ENCODE peak calls at places on chromosomes 2 and 18, in eight cellular contexts. One of them, this sample, is unnamed.

GRCh38 chr2:190214434-190215194 is 105.0 kb downstream of the HIBCH start:
- DNase-seq in HepG2: no peak
- DNase-seq in NCI-H1436: no peak
- DNase-seq in keratinocyte: no peak
- DNase-seq in CD8-positive, alpha-beta memory T cell: no peak
- DNase-seq in naive thymus-derived CD8-positive, alpha-beta T cell: no peak
- DNase-seq in epithelial cell of esophagus: no peak
- DNase-seq in Right ventricle myocardium inferior: no peak
- DNase-seq in this sample: no peak

GRCh38 chr2:102399499-102400141 is 23.3 kb upstream of the IL18RAP start:
- DNase-seq in HepG2: no peak
- DNase-seq in NCI-H1436: no peak
- DNase-seq in keratinocyte: no peak
- DNase-seq in CD8-positive, alpha-beta memory T cell: no peak
- DNase-seq in naive thymus-derived CD8-positive, alpha-beta T cell: no peak
- DNase-seq in epithelial cell of esophagus: no peak
- DNase-seq in Right ventricle myocardium inferior: no peak
- DNase-seq in this sample: no peak

GRCh38 chr2:177830881-177831386 is 241.6 kb downstream of the PDE11A start:
- DNase-seq in HepG2: no peak
- DNase-seq in NCI-H1436: peak; percentile 31
- DNase-seq in keratinocyte: no peak
- DNase-seq in CD8-positive, alpha-beta memory T cell: no peak
- DNase-seq in naive thymus-derived CD8-positive, alpha-beta T cell: no peak
- DNase-seq in epithelial cell of esophagus: no peak
- DNase-seq in Right ventricle myocardium inferior: no peak
- DNase-seq in this sample: peak; percentile 14

GRCh38 chr18:50143891-50144290 is 51.1 kb downstream of the MYO5B start:
- DNase-seq in HepG2: peak; percentile 34
- DNase-seq in NCI-H1436: no peak
- DNase-seq in keratinocyte: peak; percentile 23
- DNase-seq in CD8-positive, alpha-beta memory T cell: no peak
- DNase-seq in naive thymus-derived CD8-positive, alpha-beta T cell: no peak
- DNase-seq in epithelial cell of esophagus: peak; percentile 96
- DNase-seq in Right ventricle myocardium inferior: no peak
- DNase-seq in this sample: no peak

GRCh38 chr2:119174216-119174992 is 15.9 kb upstream of the C1QL2 start:
- DNase-seq in HepG2: peak; percentile 37
- DNase-seq in NCI-H1436: peak; percentile 55
- DNase-seq in keratinocyte: no peak
- DNase-seq in CD8-positive, alpha-beta memory T cell: peak; percentile 17
- DNase-seq in naive thymus-derived CD8-positive, alpha-beta T cell: peak; percentile 59
- DNase-seq in epithelial cell of esophagus: peak; percentile 56
- DNase-seq in Right ventricle myocardium inferior: no peak
- DNase-seq in this sample: peak; percentile 42

GRCh38 chr2:174341995-174342571 is 7.3 kb downstream of the SP9 start:
- DNase-seq in HepG2: no peak
- DNase-seq in NCI-H1436: no peak
- DNase-seq in keratinocyte: no peak
- DNase-seq in CD8-positive, alpha-beta memory T cell: no peak
- DNase-seq in naive thymus-derived CD8-positive, alpha-beta T cell: no peak
- DNase-seq in epithelial cell of esophagus: no peak
- DNase-seq in Right ventricle myocardium inferior: no peak
- DNase-seq in this sample: no peak

GRCh38 chr2:46270384-46270783 is 26.8 kb upstream of the EPAS1 start:
- DNase-seq in HepG2: no peak
- DNase-seq in NCI-H1436: no peak
- DNase-seq in keratinocyte: no peak
- DNase-seq in CD8-positive, alpha-beta memory T cell: no peak
- DNase-seq in naive thymus-derived CD8-positive, alpha-beta T cell: no peak
- DNase-seq in epithelial cell of esophagus: peak; percentile 27
- DNase-seq in Right ventricle myocardium inferior: no peak
- DNase-seq in this sample: peak; percentile 20

GRCh38 chr2:12412898-12413305 is 303.8 kb upstream of the TRIB2 start:
- DNase-seq in HepG2: no peak
- DNase-seq in NCI-H1436: no peak
- DNase-seq in keratinocyte: no peak
- DNase-seq in CD8-positive, alpha-beta memory T cell: no peak
- DNase-seq in naive thymus-derived CD8-positive, alpha-beta T cell: no peak
- DNase-seq in epithelial cell of esophagus: no peak
- DNase-seq in Right ventricle myocardium inferior: no peak
- DNase-seq in this sample: no peak

GRCh38 chr2:68853035-68853434 is 18.2 kb downstream of the BMP10 start:
- DNase-seq in HepG2: no peak
- DNase-seq in NCI-H1436: no peak
- DNase-seq in keratinocyte: no peak
- DNase-seq in CD8-positive, alpha-beta memory T cell: no peak
- DNase-seq in naive thymus-derived CD8-positive, alpha-beta T cell: no peak
- DNase-seq in epithelial cell of esophagus: peak; percentile 39
- DNase-seq in Right ventricle myocardium inferior: no peak
- DNase-seq in this sample: peak; percentile 66

GRCh38 chr2:207189040-207189439 is 23.3 kb upstream of the KLF7 start:
- DNase-seq in HepG2: no peak
- DNase-seq in NCI-H1436: no peak
- DNase-seq in keratinocyte: no peak
- DNase-seq in CD8-positive, alpha-beta memory T cell: no peak
- DNase-seq in naive thymus-derived CD8-positive, alpha-beta T cell: no peak
- DNase-seq in epithelial cell of esophagus: no peak
- DNase-seq in Right ventricle myocardium inferior: no peak
- DNase-seq in this sample: no peak

GRCh38 chr18:2881088-2881487 is 34.3 kb downstream of the EMILIN2 start:
- DNase-seq in HepG2: no peak
- DNase-seq in NCI-H1436: no peak
- DNase-seq in keratinocyte: no peak
- DNase-seq in CD8-positive, alpha-beta memory T cell: no peak
- DNase-seq in naive thymus-derived CD8-positive, alpha-beta T cell: no peak
- DNase-seq in epithelial cell of esophagus: no peak
- DNase-seq in Right ventricle myocardium inferior: no peak
- DNase-seq in this sample: no peak

GRCh38 chr2:241314181-241314932 is 1.1 kb downstream of the HDLBP start:
- DNase-seq in HepG2: peak; percentile 62
- DNase-seq in NCI-H1436: no peak
- DNase-seq in keratinocyte: no peak
- DNase-seq in CD8-positive, alpha-beta memory T cell: no peak
- DNase-seq in naive thymus-derived CD8-positive, alpha-beta T cell: no peak
- DNase-seq in epithelial cell of esophagus: peak; percentile 38
- DNase-seq in Right ventricle myocardium inferior: no peak
- DNase-seq in this sample: peak; percentile 92

GRCh38 chr2:212794471-212794870 is 255.9 kb upstream of the ERBB4 start:
- DNase-seq in HepG2: no peak
- DNase-seq in NCI-H1436: no peak
- DNase-seq in keratinocyte: no peak
- DNase-seq in CD8-positive, alpha-beta memory T cell: no peak
- DNase-seq in naive thymus-derived CD8-positive, alpha-beta T cell: no peak
- DNase-seq in epithelial cell of esophagus: peak; percentile 7
- DNase-seq in Right ventricle myocardium inferior: no peak
- DNase-seq in this sample: no peak

GRCh38 chr2:221761260-221761659 is 189.2 kb upstream of the EPHA4 start:
- DNase-seq in HepG2: no peak
- DNase-seq in NCI-H1436: no peak
- DNase-seq in keratinocyte: no peak
- DNase-seq in CD8-positive, alpha-beta memory T cell: no peak
- DNase-seq in naive thymus-derived CD8-positive, alpha-beta T cell: no peak
- DNase-seq in epithelial cell of esophagus: no peak
- DNase-seq in Right ventricle myocardium inferior: no peak
- DNase-seq in this sample: no peak

GRCh38 chr2:85549826-85550225 is 10.9 kb downstream of the MAT2A start:
- DNase-seq in HepG2: no peak
- DNase-seq in NCI-H1436: no peak
- DNase-seq in keratinocyte: no peak
- DNase-seq in CD8-positive, alpha-beta memory T cell: no peak
- DNase-seq in naive thymus-derived CD8-positive, alpha-beta T cell: no peak
- DNase-seq in epithelial cell of esophagus: peak; percentile 44
- DNase-seq in Right ventricle myocardium inferior: no peak
- DNase-seq in this sample: peak; percentile 59

GRCh38 chr18:56702946-56703345 is 51.8 kb downstream of the WDR7 start:
- DNase-seq in HepG2: peak; percentile 24
- DNase-seq in NCI-H1436: peak; percentile 25
- DNase-seq in keratinocyte: no peak
- DNase-seq in CD8-positive, alpha-beta memory T cell: no peak
- DNase-seq in naive thymus-derived CD8-positive, alpha-beta T cell: no peak
- DNase-seq in epithelial cell of esophagus: peak; percentile 60
- DNase-seq in Right ventricle myocardium inferior: no peak
- DNase-seq in this sample: no peak

GRCh38 chr2:224668123-224668909 is 47.8 kb downstream of the CCDC195 start:
- DNase-seq in HepG2: no peak
- DNase-seq in NCI-H1436: no peak
- DNase-seq in keratinocyte: no peak
- DNase-seq in CD8-positive, alpha-beta memory T cell: no peak
- DNase-seq in naive thymus-derived CD8-positive, alpha-beta T cell: no peak
- DNase-seq in epithelial cell of esophagus: no peak
- DNase-seq in Right ventricle myocardium inferior: no peak
- DNase-seq in this sample: no peak

GRCh38 chr2:143692162-143692561 is 562.9 kb downstream of the ARHGAP15 start:
- DNase-seq in HepG2: no peak
- DNase-seq in NCI-H1436: no peak
- DNase-seq in keratinocyte: no peak
- DNase-seq in CD8-positive, alpha-beta memory T cell: no peak
- DNase-seq in naive thymus-derived CD8-positive, alpha-beta T cell: no peak
- DNase-seq in epithelial cell of esophagus: no peak
- DNase-seq in Right ventricle myocardium inferior: no peak
- DNase-seq in this sample: no peak

GRCh38 chr2:121360566-121361300 is 75.7 kb upstream of the TFCP2L1 start:
- DNase-seq in HepG2: no peak
- DNase-seq in NCI-H1436: no peak
- DNase-seq in keratinocyte: peak; percentile 48
- DNase-seq in CD8-positive, alpha-beta memory T cell: no peak
- DNase-seq in naive thymus-derived CD8-positive, alpha-beta T cell: no peak
- DNase-seq in epithelial cell of esophagus: peak; percentile 90
- DNase-seq in Right ventricle myocardium inferior: no peak
- DNase-seq in this sample: no peak

GRCh38 chr2:114160263-114161001 is 270.5 kb downstream of the ACTR3 start:
- DNase-seq in HepG2: peak; percentile 80
- DNase-seq in NCI-H1436: no peak
- DNase-seq in keratinocyte: no peak
- DNase-seq in CD8-positive, alpha-beta memory T cell: no peak
- DNase-seq in naive thymus-derived CD8-positive, alpha-beta T cell: no peak
- DNase-seq in epithelial cell of esophagus: no peak
- DNase-seq in Right ventricle myocardium inferior: no peak
- DNase-seq in this sample: no peak

GRCh38 chr2:81250270-81250669 is 945.7 kb upstream of the LRRTM1 start:
- DNase-seq in HepG2: no peak
- DNase-seq in NCI-H1436: no peak
- DNase-seq in keratinocyte: no peak
- DNase-seq in CD8-positive, alpha-beta memory T cell: no peak
- DNase-seq in naive thymus-derived CD8-positive, alpha-beta T cell: no peak
- DNase-seq in epithelial cell of esophagus: no peak
- DNase-seq in Right ventricle myocardium inferior: no peak
- DNase-seq in this sample: no peak

GRCh38 chr2:156434461-156435291 is 1.5 kb upstream of the GPD2 start:
- DNase-seq in HepG2: no peak
- DNase-seq in NCI-H1436: no peak
- DNase-seq in keratinocyte: no peak
- DNase-seq in CD8-positive, alpha-beta memory T cell: peak; percentile 2
- DNase-seq in naive thymus-derived CD8-positive, alpha-beta T cell: no peak
- DNase-seq in epithelial cell of esophagus: peak; percentile 29
- DNase-seq in Right ventricle myocardium inferior: no peak
- DNase-seq in this sample: peak; percentile 55

GRCh38 chr2:170716851-170717598 is 1.9 kb downstream of the SP5 start:
- DNase-seq in HepG2: peak; percentile 69
- DNase-seq in NCI-H1436: no peak
- DNase-seq in keratinocyte: no peak
- DNase-seq in CD8-positive, alpha-beta memory T cell: no peak
- DNase-seq in naive thymus-derived CD8-positive, alpha-beta T cell: peak; percentile 35
- DNase-seq in epithelial cell of esophagus: peak; percentile 41
- DNase-seq in Right ventricle myocardium inferior: no peak
- DNase-seq in this sample: no peak

GRCh38 chr2:37644191-37644590 is 27.3 kb downstream of the CDC42EP3 start:
- DNase-seq in HepG2: no peak
- DNase-seq in NCI-H1436: no peak
- DNase-seq in keratinocyte: no peak
- DNase-seq in CD8-positive, alpha-beta memory T cell: no peak
- DNase-seq in naive thymus-derived CD8-positive, alpha-beta T cell: no peak
- DNase-seq in epithelial cell of esophagus: no peak
- DNase-seq in Right ventricle myocardium inferior: no peak
- DNase-seq in this sample: no peak

GRCh38 chr2:121521359-121521758 is 9.3 kb upstream of the RNU4ATAC start:
- DNase-seq in HepG2: no peak
- DNase-seq in NCI-H1436: no peak
- DNase-seq in keratinocyte: no peak
- DNase-seq in CD8-positive, alpha-beta memory T cell: no peak
- DNase-seq in naive thymus-derived CD8-positive, alpha-beta T cell: no peak
- DNase-seq in epithelial cell of esophagus: no peak
- DNase-seq in Right ventricle myocardium inferior: no peak
- DNase-seq in this sample: no peak

GRCh38 chr18:57428221-57429150 is 6.7 kb upstream of the ONECUT2 start:
- DNase-seq in HepG2: no peak
- DNase-seq in NCI-H1436: no peak
- DNase-seq in keratinocyte: no peak
- DNase-seq in CD8-positive, alpha-beta memory T cell: no peak
- DNase-seq in naive thymus-derived CD8-positive, alpha-beta T cell: no peak
- DNase-seq in epithelial cell of esophagus: no peak
- DNase-seq in Right ventricle myocardium inferior: no peak
- DNase-seq in this sample: no peak

GRCh38 chr2:201644001-201644400 is 698 bp upstream of the TMEM237 start:
- DNase-seq in HepG2: no peak
- DNase-seq in NCI-H1436: no peak
- DNase-seq in keratinocyte: no peak
- DNase-seq in CD8-positive, alpha-beta memory T cell: no peak
- DNase-seq in naive thymus-derived CD8-positive, alpha-beta T cell: no peak
- DNase-seq in epithelial cell of esophagus: peak; percentile 16
- DNase-seq in Right ventricle myocardium inferior: no peak
- DNase-seq in this sample: no peak

GRCh38 chr2:217204358-217204757 is 344.5 kb upstream of the TNP1 start:
- DNase-seq in HepG2: no peak
- DNase-seq in NCI-H1436: no peak
- DNase-seq in keratinocyte: no peak
- DNase-seq in CD8-positive, alpha-beta memory T cell: no peak
- DNase-seq in naive thymus-derived CD8-positive, alpha-beta T cell: no peak
- DNase-seq in epithelial cell of esophagus: no peak
- DNase-seq in Right ventricle myocardium inferior: no peak
- DNase-seq in this sample: peak; percentile 23

GRCh38 chr18:26215247-26215970 is 10.8 kb upstream of the TAF4B start:
- DNase-seq in HepG2: no peak
- DNase-seq in NCI-H1436: no peak
- DNase-seq in keratinocyte: no peak
- DNase-seq in CD8-positive, alpha-beta memory T cell: no peak
- DNase-seq in naive thymus-derived CD8-positive, alpha-beta T cell: peak; percentile 15
- DNase-seq in epithelial cell of esophagus: no peak
- DNase-seq in Right ventricle myocardium inferior: no peak
- DNase-seq in this sample: no peak

GRCh38 chr2:97935719-97936161 is 60.0 kb downstream of the TMEM131 start:
- DNase-seq in HepG2: peak; percentile 42
- DNase-seq in NCI-H1436: no peak
- DNase-seq in keratinocyte: no peak
- DNase-seq in CD8-positive, alpha-beta memory T cell: no peak
- DNase-seq in naive thymus-derived CD8-positive, alpha-beta T cell: no peak
- DNase-seq in epithelial cell of esophagus: no peak
- DNase-seq in Right ventricle myocardium inferior: no peak
- DNase-seq in this sample: peak; percentile 52

GRCh38 chr2:55618025-55618648 is 715 bp upstream of the PPP4R3B start:
- DNase-seq in HepG2: peak; percentile 21
- DNase-seq in NCI-H1436: no peak
- DNase-seq in keratinocyte: no peak
- DNase-seq in CD8-positive, alpha-beta memory T cell: no peak
- DNase-seq in naive thymus-derived CD8-positive, alpha-beta T cell: no peak
- DNase-seq in epithelial cell of esophagus: peak; percentile 27
- DNase-seq in Right ventricle myocardium inferior: no peak
- DNase-seq in this sample: no peak

GRCh38 chr2:12577567-12577966 is 139.2 kb upstream of the TRIB2 start:
- DNase-seq in HepG2: no peak
- DNase-seq in NCI-H1436: no peak
- DNase-seq in keratinocyte: no peak
- DNase-seq in CD8-positive, alpha-beta memory T cell: no peak
- DNase-seq in naive thymus-derived CD8-positive, alpha-beta T cell: no peak
- DNase-seq in epithelial cell of esophagus: no peak
- DNase-seq in Right ventricle myocardium inferior: no peak
- DNase-seq in this sample: no peak

GRCh38 chr2:237590272-237591020 is at the start of gene RAB17:
- DNase-seq in HepG2: peak; percentile 90
- DNase-seq in NCI-H1436: no peak
- DNase-seq in keratinocyte: no peak
- DNase-seq in CD8-positive, alpha-beta memory T cell: no peak
- DNase-seq in naive thymus-derived CD8-positive, alpha-beta T cell: no peak
- DNase-seq in epithelial cell of esophagus: peak; percentile 75
- DNase-seq in Right ventricle myocardium inferior: no peak
- DNase-seq in this sample: peak; percentile 76

GRCh38 chr2:44731505-44731904 is 210.0 kb upstream of the SIX3 start:
- DNase-seq in HepG2: no peak
- DNase-seq in NCI-H1436: no peak
- DNase-seq in keratinocyte: no peak
- DNase-seq in CD8-positive, alpha-beta memory T cell: no peak
- DNase-seq in naive thymus-derived CD8-positive, alpha-beta T cell: no peak
- DNase-seq in epithelial cell of esophagus: no peak
- DNase-seq in Right ventricle myocardium inferior: no peak
- DNase-seq in this sample: no peak